ENCODE peak calls at places on chromosome 21, in seven cellular contexts. C is Calu3, O is AG04450, S is endothelial cell, R is mesothelial cell of epicardium, M is activated B cell treated with CpG ODN at 0.5 μM for 24 hours, K is HFF-Myc. G is an unnamed sample.

GRCh38 chr21:43639470-43640178 is 19.7 kb downstream of the HSF2BP start:
- DNase-seq in O (peak), S (no peak), M (no peak), C (no peak), R (no peak), K (no peak), G (no peak)

GRCh38 chr21:34811368-34811767 is 142.6 kb downstream of the CLIC6 start:
- DNase-seq in R (no peak), C (no peak), K (no peak), O (no peak), M (no peak), S (no peak), G (no peak)

GRCh38 chr21:35226302-35226701 is 177.2 kb upstream of the RUNX1 start:
- DNase-seq in R (no peak), S (no peak), O (no peak), K (no peak), C (peak), M (no peak), G (peak)

GRCh38 chr21:44899768-44900558 is 20.7 kb downstream of the ITGB2 start:
- DNase-seq in K (no peak), M (no peak), R (no peak), S (no peak), O (no peak), C (no peak), G (no peak)

GRCh38 chr21:41071410-41071809 is 96.5 kb upstream of the BACE2 start:
- DNase-seq in S (peak), K (no peak), R (no peak), M (no peak), O (no peak), C (no peak), G (peak)

GRCh38 chr21:38988211-38989096 is 182.7 kb downstream of the ETS2 start:
- DNase-seq in O (no peak), K (no peak), R (no peak), M (no peak), S (no peak), C (no peak), G (no peak)

GRCh38 chr21:44714905-44715304 is 3.5 kb upstream of the TSPEAR start:
- DNase-seq in K (no peak), C (no peak), S (no peak), M (no peak), O (no peak), R (peak), G (no peak)

GRCh38 chr21:31397939-31398338 is 53.9 kb upstream of the TIAM1 start:
- DNase-seq in K (no peak), S (peak), M (no peak), C (no peak), R (no peak), O (no peak), G (no peak)

GRCh38 chr21:43810505-43811261 is 21.3 kb downstream of the RRP1 start:
- DNase-seq in O (no peak), M (peak), K (peak), R (peak), C (peak), S (peak), G (peak)

GRCh38 chr21:34298797-34299539 is 64.8 kb upstream of the KCNE2 start:
- DNase-seq in K (no peak), M (no peak), O (no peak), C (no peak), R (no peak), S (no peak), G (no peak)

GRCh38 chr21:42013338-42013737 is 3.2 kb upstream of the ZBTB21 start:
- DNase-seq in M (no peak), R (no peak), K (no peak), O (no peak), S (no peak), C (no peak), G (no peak)

GRCh38 chr21:22343721-22344120 is 1345.5 kb downstream of the NCAM2 start:
- DNase-seq in K (no peak), M (no peak), C (no peak), S (no peak), R (no peak), O (no peak), G (no peak)
- TF ChIP-seq CTCF in K (no peak), M (no peak), C (no peak), S (no peak), R (no peak), O (no peak), G (no peak)

DNA sequence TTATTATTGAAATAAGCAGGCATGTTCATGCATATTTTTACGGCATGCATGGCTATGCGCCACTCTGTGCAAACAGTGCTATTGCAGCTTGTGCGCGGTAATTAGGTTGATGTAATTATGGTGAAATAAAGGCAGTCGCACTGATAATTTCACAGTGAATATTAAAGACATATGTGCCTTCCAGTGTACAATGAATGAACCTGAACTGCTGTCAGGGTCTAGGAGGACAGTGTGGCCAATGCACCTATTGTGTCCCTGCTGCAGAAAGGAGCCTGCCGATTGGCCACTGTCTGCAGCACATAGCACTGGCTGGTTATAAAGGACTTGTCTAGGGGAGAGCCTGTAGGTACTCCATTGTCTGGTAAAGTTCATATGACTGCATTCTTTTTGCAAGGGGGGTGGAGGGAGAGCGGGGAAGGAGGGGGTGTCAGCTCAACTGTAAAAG is 340.4 kb downstream of the USP25 start:
- DNase-seq in R (no peak), O (no peak), C (no peak), S (no peak), K (no peak), M (no peak), G (no peak)
- TF ChIP-seq CTCF in R (no peak), O (no peak), C (no peak), S (no peak), K (peak), M (no peak), G (no peak)

DNA sequence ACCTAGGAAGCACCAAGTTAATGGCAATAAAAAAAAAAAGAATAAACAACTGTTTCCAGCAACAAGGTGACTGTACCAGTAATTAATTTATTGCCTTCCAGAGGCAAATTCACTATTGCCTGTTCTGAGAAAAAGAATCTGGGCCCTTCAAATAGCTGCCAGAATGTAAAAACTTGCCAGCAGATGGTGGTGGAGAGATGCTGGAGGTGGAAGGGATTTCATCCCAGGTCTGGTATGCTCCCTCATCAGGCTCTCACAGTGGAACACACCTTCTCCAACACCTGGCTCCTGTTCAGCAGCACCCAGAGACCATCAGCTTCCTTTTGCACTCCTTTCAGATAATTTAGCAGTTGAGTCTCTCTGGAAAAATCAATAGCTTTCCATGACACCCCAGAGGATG is 792.9 kb upstream of the ADAMTS5 start:
- DNase-seq in R (no peak), S (no peak), K (no peak), M (no peak), C (peak), O (no peak), G (no peak)
- TF ChIP-seq CTCF in R (no peak), S (no peak), K (no peak), M (no peak), C (no peak), O (peak), G (no peak)

DNA sequence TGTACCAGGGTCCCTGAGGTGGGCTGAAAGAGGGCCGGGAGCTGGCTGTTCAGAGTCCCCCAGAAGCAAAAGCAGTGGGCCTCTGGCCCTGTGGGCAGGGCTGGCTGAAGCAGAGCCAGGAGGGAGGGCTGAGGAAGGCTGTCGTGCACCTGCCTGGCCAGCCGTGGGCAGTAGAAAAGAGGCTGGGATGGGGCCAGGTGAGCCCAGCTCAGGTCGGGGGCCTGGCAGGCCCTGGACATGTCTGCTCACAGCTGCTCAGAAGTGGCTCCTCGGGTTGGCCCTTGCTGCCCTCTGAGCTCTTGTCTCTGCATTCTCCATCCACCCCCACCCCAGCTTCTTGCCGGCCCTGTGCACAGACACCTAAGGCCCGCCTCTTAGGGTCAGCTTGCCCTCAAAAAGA is 60.0 kb downstream of the TCP10L start:
- DNase-seq in K (no peak), O (no peak), C (no peak), R (no peak), M (no peak), S (no peak), G (no peak)
- TF ChIP-seq CTCF in K (no peak), O (no peak), C (no peak), R (no peak), M (no peak), S (no peak), G (no peak)

GRCh38 chr21:36754241-36754881 is 55.4 kb downstream of the SIM2 start:
- DNase-seq in K (no peak), S (no peak), C (no peak), O (no peak), R (no peak), M (no peak), G (no peak)
- TF ChIP-seq CTCF in K (no peak), S (no peak), C (no peak), O (no peak), R (no peak), M (no peak), G (no peak)

GRCh38 chr21:46298083-46298412 is 11.9 kb downstream of the YBEY start:
- DNase-seq in C (no peak), M (peak), R (no peak), S (no peak), O (no peak), K (no peak), G (no peak)
- TF ChIP-seq CTCF in C (no peak), M (no peak), R (no peak), S (no peak), O (no peak), K (no peak), G (no peak)

GRCh38 chr21:15022608-15023261 is 42.1 kb downstream of the NRIP1 start:
- DNase-seq in M (no peak), O (no peak), S (no peak), K (no peak), C (no peak), R (no peak), G (no peak)
- TF ChIP-seq CTCF in M (no peak), O (peak), S (no peak), K (no peak), C (no peak), R (no peak), G (no peak)